ENCODE peak calls at places on chromosomes 11 and 22, in seven cellular contexts. X is AG09309, N is endothelial cell, E is body of pancreas, M is endodermal cell, H is lower leg skin, G is nephron progenitor cell. P is an unnamed sample.

GRCh38 chr11:48307760-48308386 is 1.9 kb downstream of the OR4S1 start:
- DNase-seq in X (peak; percentile 8), N (peak; percentile 49), E (peak; percentile 69), M (peak; percentile 92), H (peak; percentile 39), G (peak; percentile 54), P (no peak)

GRCh38 chr22:38244106-38244505 is 28.7 kb downstream of the TMEM184B start:
- DNase-seq in X (no peak), N (no peak), E (no peak), M (no peak), H (no peak), G (no peak), P (no peak)

GRCh38 chr11:12183827-12184620 is 73.6 kb downstream of the MICAL2 start:
- DNase-seq in X (no peak), N (no peak), E (no peak), M (no peak), H (no peak), G (no peak), P (no peak)

GRCh38 chr11:97202613-97203292 is 812.9 kb downstream of the JRKL start:
- DNase-seq in X (no peak), N (no peak), E (no peak), M (peak; percentile 70), H (no peak), G (peak; percentile 17), P (no peak)

GRCh38 chr11:86591631-86592030 is 80.8 kb downstream of the ME3 start:
- DNase-seq in X (no peak), N (no peak), E (no peak), M (no peak), H (no peak), G (no peak), P (no peak)

GRCh38 chr22:22179858-22180257 is 64.7 kb upstream of the VPREB1 start:
- DNase-seq in X (no peak), N (no peak), E (no peak), M (no peak), H (no peak), G (no peak), P (no peak)

GRCh38 chr11:73189315-73189714 is 28.8 kb upstream of the P2RY2 start:
- DNase-seq in X (no peak), N (no peak), E (no peak), M (no peak), H (no peak), G (no peak), P (no peak)

GRCh38 chr22:19766506-19767426 is 6.2 kb downstream of the TBX1 start:
- DNase-seq in X (no peak), N (peak; percentile 53), E (peak; percentile 52), M (peak; percentile 80), H (no peak), G (peak; percentile 44), P (no peak)

GRCh38 chr11:126474220-126474619 is 118.7 kb downstream of the ST3GAL4 start:
- DNase-seq in X (no peak), N (no peak), E (peak; percentile 71), M (no peak), H (no peak), G (no peak), P (no peak)

GRCh38 chr11:111012497-111012896 is 233.0 kb upstream of the POU2AF2 start:
- DNase-seq in X (no peak), N (no peak), E (no peak), M (no peak), H (no peak), G (no peak), P (no peak)

GRCh38 chr11:73216466-73216865 is 1.6 kb upstream of the P2RY2 start:
- DNase-seq in X (no peak), N (no peak), E (no peak), M (no peak), H (no peak), G (no peak), P (no peak)

GRCh38 chr11:64146036-64146943 is 19.6 kb downstream of the MACROD1 start:
- DNase-seq in X (no peak), N (peak; percentile 70), E (peak; percentile 67), M (peak; percentile 91), H (no peak), G (peak; percentile 52), P (no peak)
- TF ChIP-seq CTCF in X (peak; percentile 78), N (peak; percentile 83), E (peak; percentile 55), M (peak; percentile 95), H (no peak), G (peak; percentile 63), P (peak; percentile 83)

GRCh38 chr11:122563761-122564160 is 91.8 kb upstream of the UBASH3B start:
- DNase-seq in X (no peak), N (no peak), E (no peak), M (peak; percentile 79), H (no peak), G (no peak), P (no peak)
- TF ChIP-seq CTCF in X (no peak), N (no peak), E (no peak), M (no peak), H (no peak), G (no peak), P (no peak)

GRCh38 chr11:34358666-34359547 is 1.1 kb upstream of the ABTB2 start:
- DNase-seq in X (no peak), N (peak; percentile 67), E (peak; percentile 76), M (peak; percentile 86), H (peak; percentile 80), G (peak; percentile 68), P (peak; percentile 81)

GRCh38 chr11:34360056-34360455 is 2.2 kb upstream of the ABTB2 start:
- DNase-seq in X (no peak), N (no peak), E (no peak), M (no peak), H (no peak), G (no peak), P (no peak)

GRCh38 chr11:34357646-34358257 is at the start of gene ABTB2:
- DNase-seq in X (peak; percentile 87), N (peak; percentile 98), E (peak; percentile 98), M (peak; percentile 99), H (peak; percentile 97), G (peak; percentile 99), P (peak; percentile 98)

GRCh38 chr11:34358258-34358665 is 452 bp upstream of the ABTB2 start:
- DNase-seq in X (no peak), N (peak; percentile 60), E (peak; percentile 56), M (no peak), H (peak; percentile 49), G (peak; percentile 63), P (no peak)

GRCh38 chr11:34359548-34359891 is 1.7 kb upstream of the ABTB2 start:
- DNase-seq in X (no peak), N (no peak), E (no peak), M (no peak), H (no peak), G (no peak), P (no peak)
- TF ChIP-seq CTCF in X (no peak), N (peak; percentile 82), E (no peak), M (peak; percentile 70), H (no peak), G (peak; percentile 56), P (peak; percentile 67)

DNA sequence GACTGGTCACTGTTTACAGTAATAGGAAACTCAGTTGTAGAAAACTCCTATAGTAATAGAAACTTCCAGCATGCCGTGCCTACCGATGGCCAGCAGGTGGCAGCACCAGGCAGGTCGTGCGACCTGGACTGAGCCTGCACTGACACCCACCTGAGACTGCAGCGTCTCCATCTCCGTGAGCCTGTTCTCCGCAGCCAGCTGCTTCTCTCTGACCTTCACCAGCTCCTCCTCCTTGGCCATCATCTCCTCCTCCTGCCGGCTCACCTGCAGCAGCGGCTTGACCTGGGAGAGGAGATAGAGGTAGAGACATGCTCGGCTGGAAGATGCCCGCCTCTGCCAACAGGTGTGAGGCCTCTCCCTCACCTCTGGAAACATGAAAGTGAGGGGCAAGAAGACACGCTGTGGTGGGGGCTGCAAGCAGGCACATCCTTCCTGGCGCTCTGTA is 48.5 kb downstream of the APOL1 start:
- DNase-seq in X (no peak), N (peak; percentile 79), E (peak; percentile 81), M (peak; percentile 95), H (peak; percentile 71), G (peak; percentile 86), P (peak; percentile 84)
- TF ChIP-seq CTCF in X (peak; percentile 89), N (peak; percentile 99), E (peak; percentile 89), M (peak; percentile 99), H (peak; percentile 88), G (peak; percentile 94), P (peak; percentile 98)

DNA sequence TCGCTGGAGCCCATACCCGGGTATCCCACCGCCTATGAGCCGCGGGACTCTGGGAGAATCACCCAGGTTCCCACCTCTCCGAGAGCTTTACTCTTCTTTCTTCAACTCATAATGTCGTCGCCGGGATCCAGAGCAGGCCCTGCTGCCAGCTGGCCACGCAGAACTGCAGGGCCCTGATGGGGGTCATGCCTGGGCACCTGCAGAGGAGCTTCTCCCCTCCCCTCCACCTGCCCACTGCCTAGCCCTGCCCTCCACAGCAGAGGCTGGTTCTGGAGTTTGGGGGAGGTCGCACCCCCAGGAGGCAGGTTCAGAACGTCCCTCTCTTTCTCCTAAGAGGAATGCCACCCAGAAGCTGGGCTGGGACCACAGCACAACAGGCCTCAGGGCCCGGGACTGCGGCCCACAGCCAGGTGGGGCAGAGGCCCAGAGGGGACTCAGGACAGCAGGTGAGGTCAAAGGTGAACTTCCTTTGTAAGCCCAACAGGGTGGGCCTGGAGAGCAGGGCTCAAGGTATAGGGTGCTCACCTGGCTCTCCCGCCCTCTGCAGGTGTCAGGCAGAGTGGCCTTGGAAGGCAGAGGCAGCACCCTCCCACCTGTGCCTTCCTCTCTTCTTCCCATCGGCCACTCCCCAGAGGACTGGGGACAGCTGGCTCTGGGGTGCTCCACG is 1.9 kb downstream of the SLC25A45 start:
- DNase-seq in X (no peak), N (no peak), E (peak; percentile 69), M (no peak), H (no peak), G (no peak), P (no peak)
- TF ChIP-seq CTCF in X (no peak), N (no peak), E (peak; percentile 42), M (peak; percentile 58), H (no peak), G (no peak), P (no peak)

GRCh38 chr11:115911656-115912055 is 407.4 kb upstream of the CADM1 start:
- DNase-seq in X (no peak), N (no peak), E (no peak), M (no peak), H (no peak), G (no peak), P (no peak)

GRCh38 chr11:115916596-115916995 is 412.4 kb upstream of the CADM1 start:
- DNase-seq in X (no peak), N (no peak), E (no peak), M (no peak), H (no peak), G (no peak), P (no peak)

GRCh38 chr11:115910379-115910778 is 406.2 kb upstream of the CADM1 start:
- DNase-seq in X (no peak), N (no peak), E (no peak), M (no peak), H (no peak), G (no peak), P (no peak)

GRCh38 chr11:115912484-115912945 is 408.3 kb upstream of the CADM1 start:
- DNase-seq in X (no peak), N (peak; percentile 25), E (no peak), M (peak; percentile 64), H (no peak), G (no peak), P (no peak)
- TF ChIP-seq CTCF in X (peak; percentile 12), N (no peak), E (no peak), M (peak; percentile 75), H (no peak), G (peak; percentile 30), P (peak; percentile 57)

GRCh38 chr11:15159085-15159484 is 44.4 kb downstream of the INSC start:
- DNase-seq in X (no peak), N (peak; percentile 27), E (no peak), M (peak; percentile 61), H (no peak), G (no peak), P (no peak)
- TF ChIP-seq CTCF in X (peak; percentile 76), N (peak; percentile 62), E (no peak), M (peak; percentile 84), H (no peak), G (peak; percentile 45), P (peak; percentile 69)

P was measured in type B pancreatic cell.